ENCODE peak calls at places on chromosome 10, in ten cellular contexts. One of them, this sample, is unnamed.

GRCh38 chr10:20446794-20447193 is 450.3 kb downstream of the NEBL start:
- DNase-seq in dorsolateral prefrontal cortex: no peak
- DNase-seq in left lung: no peak
- DNase-seq in gastrocnemius medialis: no peak
- DNase-seq in ovary: no peak
- DNase-seq in adrenal gland: no peak
- DNase-seq in PC-3: no peak
- DNase-seq in CD4-positive, alpha-beta T cell: no peak
- DNase-seq in tibial artery: no peak
- DNase-seq in SK-N-SH: no peak
- DNase-seq in this sample: no peak

GRCh38 chr10:47058303-47058702 is 147.1 kb downstream of the PTPN20 start:
- DNase-seq in gastrocnemius medialis: no peak
- DNase-seq in dorsolateral prefrontal cortex: no peak
- DNase-seq in SK-N-SH: no peak
- DNase-seq in left lung: no peak
- DNase-seq in CD4-positive, alpha-beta T cell: no peak
- DNase-seq in PC-3: no peak
- DNase-seq in adrenal gland: no peak
- DNase-seq in ovary: no peak
- DNase-seq in tibial artery: no peak
- DNase-seq in this sample: no peak

GRCh38 chr10:21814866-21815265 is 188.7 kb downstream of the DNAJC1 start:
- DNase-seq in ovary: no peak
- DNase-seq in adrenal gland: no peak
- DNase-seq in gastrocnemius medialis: no peak
- DNase-seq in PC-3: no peak
- DNase-seq in left lung: no peak
- DNase-seq in tibial artery: no peak
- DNase-seq in dorsolateral prefrontal cortex: no peak
- DNase-seq in SK-N-SH: no peak
- DNase-seq in CD4-positive, alpha-beta T cell: no peak
- DNase-seq in this sample: no peak

GRCh38 chr10:30775779-30776591 is 146.4 kb upstream of the LYZL2 start:
- DNase-seq in tibial artery: no peak
- DNase-seq in PC-3: no peak
- DNase-seq in gastrocnemius medialis: no peak
- DNase-seq in ovary: peak; percentile 48
- DNase-seq in SK-N-SH: no peak
- DNase-seq in adrenal gland: no peak
- DNase-seq in CD4-positive, alpha-beta T cell: no peak
- DNase-seq in dorsolateral prefrontal cortex: no peak
- DNase-seq in left lung: no peak
- DNase-seq in this sample: peak; percentile 76

GRCh38 chr10:71832967-71833366 is 18.1 kb downstream of the PSAP start:
- DNase-seq in gastrocnemius medialis: no peak
- DNase-seq in PC-3: no peak
- DNase-seq in left lung: no peak
- DNase-seq in tibial artery: no peak
- DNase-seq in ovary: no peak
- DNase-seq in dorsolateral prefrontal cortex: no peak
- DNase-seq in CD4-positive, alpha-beta T cell: no peak
- DNase-seq in SK-N-SH: no peak
- DNase-seq in adrenal gland: no peak
- DNase-seq in this sample: no peak

GRCh38 chr10:78412605-78413004 is 378.9 kb downstream of the RPS24 start:
- DNase-seq in CD4-positive, alpha-beta T cell: no peak
- DNase-seq in adrenal gland: no peak
- DNase-seq in gastrocnemius medialis: no peak
- DNase-seq in ovary: no peak
- DNase-seq in left lung: no peak
- DNase-seq in PC-3: no peak
- DNase-seq in dorsolateral prefrontal cortex: no peak
- DNase-seq in SK-N-SH: no peak
- DNase-seq in tibial artery: no peak
- DNase-seq in this sample: no peak

GRCh38 chr10:69716711-69717560 is 84.8 kb upstream of the COL13A1 start:
- DNase-seq in CD4-positive, alpha-beta T cell: peak; percentile 60
- DNase-seq in tibial artery: no peak
- DNase-seq in adrenal gland: peak; percentile 41
- DNase-seq in left lung: no peak
- DNase-seq in dorsolateral prefrontal cortex: peak; percentile 55
- DNase-seq in PC-3: peak; percentile 95
- DNase-seq in ovary: no peak
- DNase-seq in gastrocnemius medialis: no peak
- DNase-seq in SK-N-SH: peak; percentile 84
- DNase-seq in this sample: peak; percentile 31

GRCh38 chr10:15360566-15360965 is 10.5 kb downstream of the FAM171A1 start:
- DNase-seq in tibial artery: no peak
- DNase-seq in left lung: no peak
- DNase-seq in dorsolateral prefrontal cortex: no peak
- DNase-seq in PC-3: no peak
- DNase-seq in gastrocnemius medialis: no peak
- DNase-seq in adrenal gland: no peak
- DNase-seq in ovary: no peak
- DNase-seq in CD4-positive, alpha-beta T cell: no peak
- DNase-seq in SK-N-SH: no peak
- DNase-seq in this sample: no peak

GRCh38 chr10:132341017-132341416 is 9.0 kb downstream of the LRRC27 start:
- DNase-seq in adrenal gland: no peak
- DNase-seq in SK-N-SH: no peak
- DNase-seq in ovary: no peak
- DNase-seq in tibial artery: no peak
- DNase-seq in PC-3: no peak
- DNase-seq in dorsolateral prefrontal cortex: no peak
- DNase-seq in CD4-positive, alpha-beta T cell: no peak
- DNase-seq in gastrocnemius medialis: no peak
- DNase-seq in left lung: peak; percentile 6
- DNase-seq in this sample: no peak

GRCh38 chr10:33093362-33093761 is 135.3 kb upstream of the ITGB1 start:
- DNase-seq in left lung: no peak
- DNase-seq in gastrocnemius medialis: no peak
- DNase-seq in dorsolateral prefrontal cortex: no peak
- DNase-seq in SK-N-SH: no peak
- DNase-seq in adrenal gland: no peak
- DNase-seq in PC-3: no peak
- DNase-seq in CD4-positive, alpha-beta T cell: no peak
- DNase-seq in ovary: no peak
- DNase-seq in tibial artery: no peak
- DNase-seq in this sample: no peak

GRCh38 chr10:91511549-91512330 is 101.6 kb downstream of the HECTD2 start:
- DNase-seq in gastrocnemius medialis: no peak
- DNase-seq in CD4-positive, alpha-beta T cell: no peak
- DNase-seq in tibial artery: no peak
- DNase-seq in PC-3: peak; percentile 56
- DNase-seq in adrenal gland: no peak
- DNase-seq in ovary: no peak
- DNase-seq in left lung: no peak
- DNase-seq in SK-N-SH: no peak
- DNase-seq in dorsolateral prefrontal cortex: no peak
- DNase-seq in this sample: no peak

GRCh38 chr10:8048281-8049008 is 6.0 kb upstream of the GATA3 start:
- DNase-seq in adrenal gland: no peak
- DNase-seq in PC-3: no peak
- DNase-seq in tibial artery: no peak
- DNase-seq in CD4-positive, alpha-beta T cell: no peak
- DNase-seq in SK-N-SH: peak; percentile 64
- DNase-seq in dorsolateral prefrontal cortex: no peak
- DNase-seq in gastrocnemius medialis: no peak
- DNase-seq in ovary: no peak
- DNase-seq in left lung: no peak
- DNase-seq in this sample: no peak

DNA sequence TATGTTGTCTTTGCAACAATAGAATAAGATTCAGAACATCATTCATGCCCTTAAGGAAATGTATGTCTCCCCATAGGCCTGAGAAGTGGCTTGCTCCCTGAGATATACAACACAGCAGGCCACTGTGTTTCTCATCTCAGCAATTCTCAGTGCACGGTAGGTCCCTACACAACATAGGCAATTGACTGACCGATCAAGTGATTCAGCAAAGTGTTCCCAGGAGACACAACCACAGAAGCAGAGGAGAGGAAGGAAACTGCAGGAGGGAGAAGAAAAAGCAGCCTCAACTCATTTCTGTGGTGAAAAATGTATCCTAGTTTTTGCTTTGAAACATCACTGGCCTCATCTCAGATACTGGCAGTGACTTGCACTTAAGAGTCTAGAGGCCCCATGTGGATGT is 307.0 kb downstream of the XPNPEP1 start:
- DNase-seq in adrenal gland: no peak
- DNase-seq in dorsolateral prefrontal cortex: no peak
- DNase-seq in PC-3: no peak
- DNase-seq in ovary: no peak
- DNase-seq in SK-N-SH: no peak
- DNase-seq in gastrocnemius medialis: no peak
- DNase-seq in tibial artery: no peak
- DNase-seq in CD4-positive, alpha-beta T cell: no peak
- DNase-seq in left lung: no peak
- DNase-seq in this sample: no peak
- H3K27me3 ChIP-seq in adrenal gland: no peaks in the 10 kb centered on the region
- H3K27me3 ChIP-seq in dorsolateral prefrontal cortex: no peaks in the 10 kb centered on the region
- H3K27me3 ChIP-seq in PC-3: no peaks in the 10 kb centered on the region
- H3K27me3 ChIP-seq in ovary: no peaks in the 10 kb centered on the region
- H3K27me3 ChIP-seq in SK-N-SH: no peaks in the 10 kb centered on the region
- H3K27me3 ChIP-seq in gastrocnemius medialis: no peaks in the 10 kb centered on the region
- H3K27me3 ChIP-seq in tibial artery: no peaks in the 10 kb centered on the region
- H3K27me3 ChIP-seq in CD4-positive, alpha-beta T cell: no peaks in the 10 kb centered on the region
- H3K27me3 ChIP-seq in left lung: no peaks in the 10 kb centered on the region
- H3K27me3 ChIP-seq in this sample: no peaks in the 10 kb centered on the region

DNA sequence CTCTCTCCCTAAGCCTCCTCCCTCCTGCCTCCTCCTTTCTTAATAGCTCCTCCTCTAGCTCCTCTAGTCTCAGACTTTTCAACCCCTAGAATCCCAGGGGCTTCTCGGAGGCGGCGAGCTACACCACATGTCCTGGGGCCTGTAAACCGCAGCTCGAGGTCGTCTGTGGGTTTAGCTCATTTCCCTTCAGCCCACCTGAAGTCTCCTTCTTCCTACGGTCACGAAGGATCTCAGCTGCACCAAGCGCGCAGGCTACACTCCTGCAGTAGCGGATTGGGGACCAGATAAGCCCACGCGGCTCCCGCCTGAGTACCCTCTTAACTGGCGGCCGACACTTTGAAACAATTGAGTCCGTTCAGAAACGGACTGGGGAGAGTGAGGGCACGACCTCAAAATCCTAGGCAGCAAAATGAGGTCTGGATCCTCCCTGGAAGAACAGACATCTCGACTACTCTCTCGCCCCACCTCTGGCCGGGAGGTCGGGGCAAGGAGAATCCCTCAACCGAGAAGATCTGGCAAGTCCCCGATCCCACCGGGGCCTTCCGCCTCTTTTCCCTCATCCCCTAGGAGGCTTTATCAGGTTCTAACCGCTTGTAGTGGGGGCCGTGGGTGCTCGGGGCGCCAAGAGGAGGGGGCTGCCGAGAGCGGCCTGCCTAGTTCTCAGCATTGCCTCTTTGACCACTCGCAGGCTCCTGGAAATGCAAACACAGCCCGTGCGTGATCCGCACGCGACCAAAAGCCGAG is 1.3 kb upstream of the SORCS3 start:
- DNase-seq in gastrocnemius medialis: no peak
- DNase-seq in CD4-positive, alpha-beta T cell: no peak
- DNase-seq in tibial artery: no peak
- DNase-seq in PC-3: no peak
- DNase-seq in SK-N-SH: peak; percentile 55
- DNase-seq in dorsolateral prefrontal cortex: no peak
- DNase-seq in ovary: no peak
- DNase-seq in adrenal gland: no peak
- DNase-seq in left lung: no peak
- DNase-seq in this sample: no peak
- H3K27me3 ChIP-seq in gastrocnemius medialis: peaks cover 46% of the 10 kb centered on the region
- H3K27me3 ChIP-seq in CD4-positive, alpha-beta T cell: peaks cover 56% of the 10 kb centered on the region
- H3K27me3 ChIP-seq in tibial artery: peaks cover 73% of the 10 kb centered on the region
- H3K27me3 ChIP-seq in PC-3: peaks cover 39% of the 10 kb centered on the region
- H3K27me3 ChIP-seq in SK-N-SH: peaks cover 31% of the 10 kb centered on the region
- H3K27me3 ChIP-seq in dorsolateral prefrontal cortex: peaks cover 45% of the 10 kb centered on the region
- H3K27me3 ChIP-seq in ovary: no peaks in the 10 kb centered on the region
- H3K27me3 ChIP-seq in adrenal gland: peaks cover 53% of the 10 kb centered on the region
- H3K27me3 ChIP-seq in left lung: peaks cover 98% of the 10 kb centered on the region
- H3K27me3 ChIP-seq in this sample: peaks cover 10% of the 10 kb centered on the region

GRCh38 chr10:115801987-115802386 is 471.0 kb downstream of the GFRA1 start:
- DNase-seq in left lung: no peak
- DNase-seq in dorsolateral prefrontal cortex: no peak
- DNase-seq in CD4-positive, alpha-beta T cell: no peak
- DNase-seq in SK-N-SH: no peak
- DNase-seq in tibial artery: no peak
- DNase-seq in ovary: no peak
- DNase-seq in gastrocnemius medialis: no peak
- DNase-seq in PC-3: no peak
- DNase-seq in adrenal gland: no peak
- DNase-seq in this sample: no peak

GRCh38 chr10:115802911-115803310 is 470.1 kb downstream of the GFRA1 start:
- DNase-seq in gastrocnemius medialis: no peak
- DNase-seq in PC-3: no peak
- DNase-seq in CD4-positive, alpha-beta T cell: no peak
- DNase-seq in adrenal gland: no peak
- DNase-seq in tibial artery: no peak
- DNase-seq in left lung: no peak
- DNase-seq in ovary: no peak
- DNase-seq in dorsolateral prefrontal cortex: no peak
- DNase-seq in SK-N-SH: no peak
- DNase-seq in this sample: no peak

GRCh38 chr10:115795964-115796363 is 477.0 kb downstream of the GFRA1 start:
- DNase-seq in left lung: no peak
- DNase-seq in ovary: no peak
- DNase-seq in PC-3: no peak
- DNase-seq in SK-N-SH: no peak
- DNase-seq in gastrocnemius medialis: no peak
- DNase-seq in dorsolateral prefrontal cortex: no peak
- DNase-seq in tibial artery: no peak
- DNase-seq in adrenal gland: no peak
- DNase-seq in CD4-positive, alpha-beta T cell: no peak
- DNase-seq in this sample: no peak

DNA sequence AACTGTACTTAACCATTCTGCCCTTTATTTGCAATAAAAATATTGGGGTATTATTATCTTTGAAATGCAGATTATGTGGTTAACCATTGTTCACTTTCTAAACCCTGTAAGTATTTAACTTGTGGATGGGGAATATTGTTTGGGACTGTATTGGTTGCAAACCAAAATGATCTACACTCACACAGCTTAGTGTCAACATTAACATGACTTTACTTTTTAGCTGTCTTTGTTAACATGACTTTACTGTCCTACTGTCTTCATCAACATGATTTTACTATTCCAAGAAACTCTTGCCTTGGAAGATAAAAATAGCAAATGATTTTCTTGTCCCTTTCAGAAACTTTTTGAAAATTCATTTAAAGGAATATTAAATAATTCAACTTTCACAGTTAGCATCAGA is 471.5 kb downstream of the GFRA1 start:
- DNase-seq in left lung: no peak
- DNase-seq in adrenal gland: no peak
- DNase-seq in dorsolateral prefrontal cortex: no peak
- DNase-seq in SK-N-SH: no peak
- DNase-seq in ovary: no peak
- DNase-seq in PC-3: no peak
- DNase-seq in gastrocnemius medialis: no peak
- DNase-seq in CD4-positive, alpha-beta T cell: no peak
- DNase-seq in tibial artery: no peak
- DNase-seq in this sample: no peak
- H3K27me3 ChIP-seq in left lung: no peaks in the 10 kb centered on the region
- H3K27me3 ChIP-seq in adrenal gland: no peaks in the 10 kb centered on the region
- H3K27me3 ChIP-seq in dorsolateral prefrontal cortex: no peaks in the 10 kb centered on the region
- H3K27me3 ChIP-seq in SK-N-SH: no peaks in the 10 kb centered on the region
- H3K27me3 ChIP-seq in ovary: no peaks in the 10 kb centered on the region
- H3K27me3 ChIP-seq in PC-3: no peaks in the 10 kb centered on the region
- H3K27me3 ChIP-seq in gastrocnemius medialis: no peaks in the 10 kb centered on the region
- H3K27me3 ChIP-seq in CD4-positive, alpha-beta T cell: no peaks in the 10 kb centered on the region
- H3K27me3 ChIP-seq in tibial artery: no peaks in the 10 kb centered on the region
- H3K27me3 ChIP-seq in this sample: no peaks in the 10 kb centered on the region

GRCh38 chr10:99331207-99331803 is 2.1 kb downstream of the CNNM1 start:
- DNase-seq in gastrocnemius medialis: no peak
- DNase-seq in adrenal gland: no peak
- DNase-seq in ovary: no peak
- DNase-seq in dorsolateral prefrontal cortex: no peak
- DNase-seq in left lung: no peak
- DNase-seq in tibial artery: no peak
- DNase-seq in CD4-positive, alpha-beta T cell: no peak
- DNase-seq in SK-N-SH: no peak
- DNase-seq in PC-3: peak; percentile 54
- DNase-seq in this sample: no peak
- H3K27me3 ChIP-seq in gastrocnemius medialis: peaks cover 29% of the 10 kb centered on the region
- H3K27me3 ChIP-seq in adrenal gland: peaks cover 36% of the 10 kb centered on the region
- H3K27me3 ChIP-seq in ovary: no peaks in the 10 kb centered on the region
- H3K27me3 ChIP-seq in dorsolateral prefrontal cortex: peaks cover 33% of the 10 kb centered on the region
- H3K27me3 ChIP-seq in left lung: peaks cover 65% of the 10 kb centered on the region
- H3K27me3 ChIP-seq in tibial artery: peaks cover 26% of the 10 kb centered on the region
- H3K27me3 ChIP-seq in CD4-positive, alpha-beta T cell: peaks cover 43% of the 10 kb centered on the region
- H3K27me3 ChIP-seq in SK-N-SH: peaks cover 27% of the 10 kb centered on the region
- H3K27me3 ChIP-seq in PC-3: no peaks in the 10 kb centered on the region
- H3K27me3 ChIP-seq in this sample: peaks cover 3% of the 10 kb centered on the region